ENCODE peak calls at places on chromosome 4, in seven cellular contexts. F is lower lobe of right lung, I is suprapubic skin, K is IMR-90, H is tibial artery, W is H1, Q is dorsolateral prefrontal cortex. D is an unnamed sample.

GRCh38 chr4:185820119-185821028 is 8.4 kb upstream of the SORBS2 start:
- DNase-seq in F (no peak), I (no peak), K (no peak), H (no peak), W (no peak), Q (no peak), D (no peak)

GRCh38 chr4:99351487-99351886 is 1.1 kb downstream of the ADH1C start:
- DNase-seq in F (no peak), I (no peak), K (no peak), H (no peak), W (no peak), Q (no peak), D (no peak)

GRCh38 chr4:113950207-113950606 is 29.2 kb downstream of the ARSJ start:
- DNase-seq in F (no peak), I (no peak), K (no peak), H (no peak), W (no peak), Q (no peak), D (no peak)

GRCh38 chr4:182593864-182594263 is 323.3 kb downstream of the DCTD start:
- DNase-seq in F (no peak), I (no peak), K (peak; percentile 45), H (no peak), W (no peak), Q (no peak), D (no peak)

GRCh38 chr4:161555689-161556660 is 607.8 kb downstream of the FSTL5 start:
- DNase-seq in F (no peak), I (no peak), K (peak; percentile 68), H (no peak), W (no peak), Q (no peak), D (peak; percentile 59)

GRCh38 chr4:66372706-66373105 is 702.4 kb upstream of the EPHA5 start:
- DNase-seq in F (no peak), I (no peak), K (peak; percentile 2), H (no peak), W (no peak), Q (no peak), D (no peak)

GRCh38 chr4:175054980-175055379 is 136.8 kb downstream of the ADAM29 start:
- DNase-seq in F (no peak), I (no peak), K (no peak), H (no peak), W (peak; percentile 63), Q (no peak), D (no peak)

GRCh38 chr4:38860788-38861424 is 4.3 kb upstream of the TLR6 start:
- DNase-seq in F (peak; percentile 60), I (no peak), K (peak; percentile 26), H (no peak), W (peak; percentile 72), Q (no peak), D (no peak)

GRCh38 chr4:151117371-151117962 is 18.0 kb downstream of the RPS3A start:
- DNase-seq in F (no peak), I (no peak), K (peak; percentile 69), H (no peak), W (peak; percentile 78), Q (peak; percentile 46), D (peak; percentile 30)

GRCh38 chr4:139669335-139669734 is 3.7 kb downstream of the MGST2 start:
- DNase-seq in F (no peak), I (no peak), K (no peak), H (no peak), W (no peak), Q (no peak), D (no peak)
- H3K4me3 ChIP-seq in F (no peak overlapping the region), I (no peak overlapping the region), K (no peak overlapping the region), H (no peak overlapping the region), W (no peak overlapping the region), Q (no peak overlapping the region), D (no peak overlapping the region)

DNA sequence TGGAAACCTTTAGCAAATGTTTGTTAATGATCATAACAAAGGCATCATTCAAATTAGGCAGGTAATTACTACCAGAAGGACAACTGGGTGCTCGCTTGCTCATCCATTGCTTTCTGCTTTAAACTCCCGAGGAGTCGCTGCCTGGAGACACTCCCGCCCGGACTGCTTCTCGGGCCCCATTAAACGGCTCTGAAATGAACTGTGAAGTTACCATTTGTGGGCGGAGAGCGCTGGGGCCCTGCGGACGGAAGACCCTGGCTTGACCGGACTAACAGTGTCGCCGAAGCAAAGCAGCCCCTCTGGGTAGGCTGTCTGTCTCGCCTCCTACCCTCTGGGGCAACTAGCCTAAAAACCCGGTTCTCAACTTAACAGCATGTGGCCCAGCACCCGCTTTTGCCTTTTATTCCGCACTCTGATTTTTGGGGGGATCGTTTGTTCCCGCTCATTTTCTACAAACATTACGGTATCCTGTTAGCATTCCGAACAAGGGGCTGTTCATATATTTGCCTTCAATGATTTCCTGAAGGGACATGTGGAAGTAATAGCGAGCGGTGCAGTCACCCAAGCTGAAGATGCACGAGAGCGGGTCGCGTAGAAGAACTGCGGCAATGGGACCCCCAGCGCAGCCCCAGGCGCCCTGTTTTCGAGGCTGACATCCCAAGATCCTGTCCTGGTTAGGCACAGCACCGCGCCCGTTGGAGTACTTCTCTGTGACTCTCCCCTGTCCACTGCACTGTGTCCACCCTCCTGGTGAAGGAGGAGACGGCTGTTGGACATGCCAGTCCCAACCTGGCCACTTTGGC is 1.6 kb upstream of the PDGFRA start:
- DNase-seq in F (peak; percentile 48), I (peak; percentile 71), K (peak; percentile 80), H (peak; percentile 71), W (peak; percentile 64), Q (no peak), D (no peak)
- H3K4me3 ChIP-seq in F (peak overlapping the region; percentile 59), I (peak overlapping the region; percentile 54), K (peak overlapping the region; percentile 89), H (peak overlapping the region; percentile 69), W (peak overlapping the region; percentile 32), Q (peak overlapping the region; percentile 39), D (peak overlapping the region; percentile 78)

GRCh38 chr4:986428-986948 is 356 bp upstream of the IDUA start:
- DNase-seq in F (no peak), I (no peak), K (no peak), H (no peak), W (no peak), Q (no peak), D (no peak)
- H3K4me3 ChIP-seq in F (peak overlapping the region; percentile 88), I (peak overlapping the region; percentile 73), K (peak overlapping the region; percentile 93), H (peak overlapping the region; percentile 70), W (peak overlapping the region; percentile 50), Q (peak overlapping the region; percentile 75), D (peak overlapping the region; percentile 68)

GRCh38 chr4:74109116-74109791 is 10.3 kb upstream of the CXCL2 start:
- DNase-seq in F (peak; percentile 62), I (peak; percentile 68), K (peak; percentile 97), H (no peak), W (no peak), Q (no peak), D (peak; percentile 97)
- H3K4me3 ChIP-seq in F (no peak overlapping the region), I (no peak overlapping the region), K (no peak overlapping the region), H (no peak overlapping the region), W (no peak overlapping the region), Q (no peak overlapping the region), D (no peak overlapping the region)

DNA sequence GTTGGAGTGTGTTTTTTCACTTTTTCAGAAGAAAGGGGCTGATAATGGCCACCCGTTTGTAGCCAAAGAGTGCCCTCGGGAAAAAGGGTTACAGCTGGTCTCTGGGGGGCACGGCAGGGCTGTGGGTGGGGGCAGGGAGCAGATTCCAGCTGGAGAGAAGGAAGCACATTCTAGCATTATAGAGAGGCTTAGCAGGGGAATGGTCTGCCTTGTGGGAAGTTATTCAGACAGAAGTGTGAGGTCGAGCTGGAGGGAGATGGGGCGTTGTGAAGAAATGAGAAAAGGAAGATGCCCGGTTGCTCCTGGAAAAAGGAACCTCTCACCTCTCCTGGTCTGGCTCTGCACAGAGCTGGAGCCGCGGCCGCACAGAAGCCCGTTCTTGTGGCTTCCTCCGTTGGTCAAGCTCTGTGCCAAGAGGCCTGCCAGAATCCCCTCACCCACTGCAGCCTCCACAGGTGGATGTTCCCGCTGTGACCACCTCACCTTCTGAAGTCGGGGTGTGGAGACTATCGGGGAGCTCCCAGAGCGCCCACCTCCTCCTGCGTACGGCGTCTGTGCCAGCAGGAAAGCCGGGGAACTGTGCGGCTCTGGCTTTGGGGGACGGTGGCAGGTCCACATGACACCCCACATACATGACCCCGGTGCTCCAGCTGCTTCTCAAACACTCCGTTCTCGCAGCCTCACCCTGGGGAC is 52.4 kb upstream of the HGFAC start:
- DNase-seq in F (peak; percentile 47), I (peak; percentile 61), K (no peak), H (peak; percentile 65), W (peak; percentile 45), Q (no peak), D (no peak)
- H3K4me3 ChIP-seq in F (peak overlapping the region; percentile 44), I (peak overlapping the region; percentile 48), K (peak overlapping the region; percentile 36), H (peak overlapping the region; percentile 48), W (no peak overlapping the region), Q (no peak overlapping the region), D (peak overlapping the region; percentile 35)

GRCh38 chr4:152480901-152481300 is 55.0 kb downstream of the FBXW7 start:
- DNase-seq in F (no peak), I (no peak), K (no peak), H (no peak), W (no peak), Q (no peak), D (no peak)

GRCh38 chr4:152488246-152488645 is 47.6 kb downstream of the FBXW7 start:
- DNase-seq in F (no peak), I (no peak), K (no peak), H (no peak), W (no peak), Q (no peak), D (no peak)

GRCh38 chr4:152482211-152482610 is 53.7 kb downstream of the FBXW7 start:
- DNase-seq in F (no peak), I (no peak), K (no peak), H (no peak), W (no peak), Q (no peak), D (no peak)

GRCh38 chr4:152486414-152487389 is 49.2 kb downstream of the FBXW7 start:
- DNase-seq in F (no peak), I (no peak), K (no peak), H (no peak), W (no peak), Q (no peak), D (no peak)

GRCh38 chr4:152485726-152486276 is 50.1 kb downstream of the FBXW7 start:
- DNase-seq in F (no peak), I (no peak), K (peak; percentile 94), H (no peak), W (no peak), Q (no peak), D (peak; percentile 75)
- H3K4me3 ChIP-seq in F (no peak overlapping the region), I (no peak overlapping the region), K (peak overlapping the region; percentile 37), H (no peak overlapping the region), W (no peak overlapping the region), Q (no peak overlapping the region), D (peak overlapping the region; percentile 10)

DNA sequence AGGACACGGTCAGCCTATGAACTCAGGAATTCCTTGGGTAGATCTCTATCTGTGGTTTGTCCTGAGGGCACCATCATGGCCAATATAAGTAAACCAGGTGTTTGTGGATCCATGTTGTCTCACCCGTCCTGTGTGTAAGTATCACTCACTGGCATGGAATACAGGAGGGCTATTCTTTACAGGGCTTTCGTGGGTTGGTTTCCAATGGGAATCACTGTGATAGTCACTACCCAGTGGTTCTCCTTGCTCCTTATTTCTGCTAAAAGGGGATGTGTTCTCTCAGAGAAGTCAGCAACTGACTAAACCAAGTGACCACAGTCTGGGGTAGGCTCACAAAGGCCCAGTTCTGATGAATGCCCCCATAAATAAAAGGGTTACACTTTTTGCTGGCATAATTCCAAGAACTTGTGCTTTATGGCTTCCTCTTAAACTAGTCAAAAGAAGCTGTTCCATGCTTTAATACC is 236.7 kb upstream of the JADE1 start:
- DNase-seq in F (no peak), I (no peak), K (no peak), H (no peak), W (no peak), Q (no peak), D (no peak)
- H3K4me3 ChIP-seq in F (no peak overlapping the region), I (no peak overlapping the region), K (no peak overlapping the region), H (no peak overlapping the region), W (no peak overlapping the region), Q (no peak overlapping the region), D (no peak overlapping the region)

D was measured in skeletal muscle cell.